ENCODE peak calls at places on chromosome 2, in ten cellular contexts. X is cardiac muscle cell, L is HCT116, Z is Calu3, Y is AG04450, P is dorsolateral prefrontal cortex, I is tibial artery, A is fibroblast of pulmonary artery, H is AG10803, N is thoracic aorta. T is an unnamed sample.

GRCh38 chr2:58798787-58799186 is 557.7 kb upstream of the FANCL start:
- DNase-seq in X (no peak), L (no peak), Z (no peak), Y (no peak), P (no peak), I (no peak), A (no peak), H (no peak), N (no peak), T (no peak)

GRCh38 chr2:45567288-45567963 is 43.6 kb downstream of the SRBD1 start:
- DNase-seq in X (no peak), L (no peak), Z (no peak), Y (no peak), P (no peak), I (no peak), A (no peak), H (no peak), N (no peak), T (no peak)

GRCh38 chr2:37711831-37712230 is 40.4 kb upstream of the CDC42EP3 start:
- DNase-seq in X (no peak), L (no peak), Z (no peak), Y (no peak), P (no peak), I (no peak), A (peak), H (peak), N (no peak), T (no peak)

GRCh38 chr2:240199133-240199870 is 58.8 kb upstream of the OTOS start:
- DNase-seq in X (no peak), L (no peak), Z (no peak), Y (no peak), P (no peak), I (peak), A (no peak), H (no peak), N (no peak), T (no peak)

GRCh38 chr2:127188797-127189196 is 31.3 kb downstream of the CYP27C1 start:
- DNase-seq in X (no peak), L (no peak), Z (no peak), Y (no peak), P (no peak), I (no peak), A (no peak), H (no peak), N (no peak), T (no peak)

GRCh38 chr2:20877944-20878343 is 55.0 kb upstream of the LDAH start:
- DNase-seq in X (no peak), L (no peak), Z (no peak), Y (no peak), P (no peak), I (no peak), A (peak), H (no peak), N (no peak), T (no peak)

GRCh38 chr2:99680946-99681345 is 191.1 kb upstream of the REV1 start:
- DNase-seq in X (no peak), L (no peak), Z (no peak), Y (no peak), P (no peak), I (no peak), A (no peak), H (peak), N (no peak), T (no peak)

GRCh38 chr2:98601532-98602132 is 6.7 kb downstream of the COA5 start:
- DNase-seq in X (peak), L (peak), Z (peak), Y (no peak), P (no peak), I (no peak), A (peak), H (peak), N (no peak), T (peak)

GRCh38 chr2:81481242-81481993 is 1176.9 kb upstream of the LRRTM1 start:
- DNase-seq in X (no peak), L (no peak), Z (no peak), Y (peak), P (no peak), I (no peak), A (no peak), H (no peak), N (no peak), T (no peak)

GRCh38 chr2:208820289-208820688 is 413.7 kb downstream of the PTH2R start:
- DNase-seq in X (peak), L (peak), Z (no peak), Y (no peak), P (no peak), I (no peak), A (no peak), H (no peak), N (no peak), T (no peak)

GRCh38 chr2:111159640-111160039 is 38.9 kb downstream of the BCL2L11 start:
- DNase-seq in X (no peak), L (no peak), Z (no peak), Y (no peak), P (no peak), I (no peak), A (no peak), H (peak), N (no peak), T (no peak)

GRCh38 chr2:237510502-237511217 is 23.6 kb downstream of the MLPH start:
- DNase-seq in X (peak), L (no peak), Z (no peak), Y (no peak), P (no peak), I (no peak), A (no peak), H (no peak), N (no peak), T (no peak)

GRCh38 chr2:62661263-62661635 is 44.3 kb upstream of the EHBP1 start:
- DNase-seq in X (no peak), L (no peak), Z (no peak), Y (no peak), P (no peak), I (no peak), A (no peak), H (no peak), N (no peak), T (no peak)

GRCh38 chr2:219081701-219082331 is 21.1 kb upstream of the IHH start:
- DNase-seq in X (no peak), L (no peak), Z (no peak), Y (no peak), P (no peak), I (no peak), A (no peak), H (no peak), N (no peak), T (no peak)

GRCh38 chr2:157052685-157053224 is 204.8 kb upstream of the GALNT5 start:
- DNase-seq in X (no peak), L (peak), Z (peak), Y (peak), P (no peak), I (no peak), A (peak), H (peak), N (no peak), T (no peak)

GRCh38 chr2:204909791-204910190 is 364.5 kb downstream of the PARD3B start:
- DNase-seq in X (no peak), L (no peak), Z (no peak), Y (no peak), P (no peak), I (no peak), A (no peak), H (peak), N (no peak), T (no peak)

GRCh38 chr2:28406276-28407096 is 13.8 kb downstream of the FOSL2 start:
- DNase-seq in X (no peak), L (no peak), Z (peak), Y (no peak), P (no peak), I (no peak), A (peak), H (peak), N (no peak), T (no peak)

GRCh38 chr2:168758970-168759820 is 43.2 kb upstream of the NOSTRIN start:
- DNase-seq in X (peak), L (peak), Z (peak), Y (peak), P (no peak), I (no peak), A (peak), H (peak), N (no peak), T (peak)

GRCh38 chr2:27353762-27354596 is 2.6 kb downstream of the GTF3C2 start:
- DNase-seq in X (no peak), L (no peak), Z (no peak), Y (no peak), P (no peak), I (no peak), A (no peak), H (peak), N (no peak), T (no peak)

GRCh38 chr2:47072018-47072691 is 83.0 kb downstream of the STPG4 start:
- DNase-seq in X (no peak), L (no peak), Z (no peak), Y (no peak), P (peak), I (peak), A (peak), H (peak), N (peak), T (no peak)

GRCh38 chr2:239298126-239298804 is 102.6 kb downstream of the HDAC4 start:
- DNase-seq in X (no peak), L (no peak), Z (no peak), Y (no peak), P (peak), I (peak), A (no peak), H (no peak), N (no peak), T (no peak)

GRCh38 chr2:98468621-98469236 is 24.1 kb downstream of the INPP4A start:
- DNase-seq in X (no peak), L (no peak), Z (no peak), Y (no peak), P (peak), I (no peak), A (peak), H (no peak), N (no peak), T (no peak)

GRCh38 chr2:132670104-132670960 is at the start of gene LYPD1:
- DNase-seq in X (peak), L (no peak), Z (peak), Y (no peak), P (peak), I (no peak), A (no peak), H (no peak), N (no peak), T (no peak)

GRCh38 chr2:61423714-61424113 is 47.2 kb downstream of the USP34 start:
- DNase-seq in X (no peak), L (no peak), Z (no peak), Y (no peak), P (no peak), I (no peak), A (peak), H (no peak), N (no peak), T (no peak)

DNA sequence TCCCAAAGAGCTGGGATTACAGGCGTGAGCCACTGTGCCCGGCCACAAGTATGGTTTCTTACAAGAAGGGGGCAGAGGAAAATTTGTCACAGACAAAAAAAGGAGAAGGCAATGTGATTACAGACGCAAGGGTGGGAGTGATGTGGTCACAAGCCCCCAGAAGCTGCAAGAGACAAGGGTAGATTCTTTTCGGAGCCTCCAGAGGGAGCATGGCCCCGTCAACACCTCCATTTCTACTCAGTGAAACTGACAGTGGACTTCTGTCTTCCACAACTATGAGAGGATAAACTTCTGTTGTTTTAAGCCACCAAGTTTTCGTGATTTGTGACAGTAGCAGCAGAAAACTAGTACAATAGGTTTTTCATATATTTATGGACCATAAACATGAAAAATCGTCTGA is 2.1 kb upstream of the TCF7L1 start:
- DNase-seq in X (peak), L (no peak), Z (no peak), Y (no peak), P (no peak), I (no peak), A (peak), H (peak), N (no peak), T (no peak)
- TF ChIP-seq CTCF in X (peak), L (peak), Z (no peak), Y (peak), P (peak), I (peak), A (peak), H (peak), N (peak), T (no peak)

GRCh38 chr2:225994748-225995405 is 595.4 kb downstream of the NYAP2 start:
- DNase-seq in X (no peak), L (no peak), Z (no peak), Y (no peak), P (no peak), I (no peak), A (peak), H (peak), N (no peak), T (no peak)
- TF ChIP-seq CTCF in X (no peak), L (no peak), Z (no peak), Y (no peak), P (no peak), I (no peak), A (no peak), H (no peak), N (no peak), T (no peak)

DNA sequence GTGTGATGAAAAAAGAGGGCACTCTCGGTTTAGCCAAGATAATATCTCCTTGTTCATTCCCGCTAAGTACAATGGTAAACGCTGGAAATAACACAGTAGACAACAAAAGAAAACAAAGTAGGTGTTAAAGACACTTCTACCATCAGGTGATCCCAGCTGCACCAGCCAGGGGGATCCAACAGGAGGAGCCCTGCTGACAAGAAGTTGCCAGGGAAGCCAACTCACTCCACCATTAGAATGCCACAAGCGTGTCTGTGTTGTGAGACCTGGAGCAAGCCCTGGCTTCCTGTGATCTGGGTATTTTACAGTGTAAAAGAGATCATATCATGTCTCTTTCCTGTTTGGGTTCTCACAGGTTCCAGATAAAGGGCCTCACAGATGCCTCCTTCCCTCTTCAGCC is 117.0 kb downstream of the GRB14 start:
- DNase-seq in X (no peak), L (no peak), Z (peak), Y (no peak), P (no peak), I (no peak), A (no peak), H (peak), N (no peak), T (no peak)
- TF ChIP-seq CTCF in X (peak), L (peak), Z (peak), Y (peak), P (no peak), I (no peak), A (no peak), H (peak), N (no peak), T (no peak)

DNA sequence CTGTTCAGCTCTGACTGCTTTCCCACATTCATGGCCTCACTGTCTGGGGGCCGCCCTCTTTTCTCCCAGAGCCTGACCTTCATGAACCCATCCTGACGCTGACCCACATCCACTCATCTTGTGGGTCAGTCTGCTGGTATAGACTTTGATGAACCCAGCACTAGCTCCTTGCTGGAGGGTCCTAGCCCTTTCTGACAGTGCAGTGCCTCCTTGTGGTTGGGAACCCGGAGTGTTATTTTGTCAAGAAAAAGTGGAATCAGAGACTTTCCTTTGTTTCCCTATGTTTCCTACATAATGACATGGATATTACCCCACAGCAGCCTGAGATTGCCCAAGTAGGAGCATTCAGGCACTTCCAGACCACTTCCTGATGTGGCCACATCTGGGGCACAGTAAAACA is 19.3 kb upstream of the OSR1 start:
- DNase-seq in X (no peak), L (no peak), Z (no peak), Y (no peak), P (no peak), I (no peak), A (no peak), H (no peak), N (no peak), T (no peak)
- TF ChIP-seq CTCF in X (no peak), L (peak), Z (no peak), Y (no peak), P (no peak), I (no peak), A (no peak), H (no peak), N (no peak), T (no peak)

GRCh38 chr2:222903234-222904220 is 42.7 kb downstream of the ACSL3 start:
- DNase-seq in X (peak), L (no peak), Z (peak), Y (no peak), P (no peak), I (peak), A (peak), H (peak), N (no peak), T (peak)
- TF ChIP-seq CTCF in X (peak), L (peak), Z (peak), Y (peak), P (peak), I (peak), A (peak), H (peak), N (peak), T (peak)

GRCh38 chr2:43278683-43279220 is 52.3 kb upstream of the ZFP36L2 start:
- DNase-seq in X (no peak), L (no peak), Z (no peak), Y (no peak), P (no peak), I (no peak), A (no peak), H (no peak), N (no peak), T (no peak)

GRCh38 chr2:43276517-43276931 is 50.1 kb upstream of the ZFP36L2 start:
- DNase-seq in X (no peak), L (no peak), Z (no peak), Y (no peak), P (no peak), I (no peak), A (no peak), H (no peak), N (no peak), T (no peak)

GRCh38 chr2:43276962-43277383 is 50.6 kb upstream of the ZFP36L2 start:
- DNase-seq in X (no peak), L (no peak), Z (peak), Y (no peak), P (no peak), I (peak), A (no peak), H (no peak), N (no peak), T (no peak)

GRCh38 chr2:43280994-43281393 is 54.6 kb upstream of the ZFP36L2 start:
- DNase-seq in X (no peak), L (no peak), Z (no peak), Y (no peak), P (no peak), I (no peak), A (no peak), H (no peak), N (no peak), T (no peak)

DNA sequence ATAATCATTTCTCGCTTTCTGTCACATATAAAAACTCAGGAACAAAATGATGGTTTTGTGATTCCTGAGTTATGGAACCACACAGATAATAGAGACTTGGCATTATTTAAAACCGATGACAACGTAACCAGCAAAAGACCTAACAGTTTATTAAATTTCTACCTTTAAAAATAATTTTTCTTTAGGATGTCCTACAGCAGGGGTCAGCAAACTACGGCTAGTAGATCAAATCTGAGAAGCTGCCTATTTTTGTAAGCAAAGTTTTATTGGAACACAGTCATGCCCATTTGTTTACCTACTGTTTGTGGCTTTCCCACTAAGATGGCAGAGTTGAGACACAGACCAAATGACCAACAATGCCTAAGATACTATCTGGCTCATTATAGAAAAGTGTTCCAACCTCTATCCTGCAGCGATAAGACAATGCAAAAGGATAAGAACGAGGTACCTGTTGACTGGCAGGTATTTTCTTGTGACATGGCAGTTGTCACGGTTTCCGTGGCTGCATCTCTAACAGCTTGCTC is 53.0 kb upstream of the ZFP36L2 start:
- DNase-seq in X (no peak), L (no peak), Z (no peak), Y (no peak), P (no peak), I (no peak), A (no peak), H (no peak), N (no peak), T (no peak)
- TF ChIP-seq CTCF in X (no peak), L (no peak), Z (no peak), Y (no peak), P (no peak), I (no peak), A (no peak), H (no peak), N (no peak), T (no peak)

GRCh38 chr2:119431976-119432881 is 575 bp downstream of the TMEM37 start:
- DNase-seq in X (no peak), L (no peak), Z (no peak), Y (no peak), P (no peak), I (no peak), A (peak), H (peak), N (no peak), T (no peak)
- TF ChIP-seq CTCF in X (no peak), L (no peak), Z (no peak), Y (no peak), P (no peak), I (no peak), A (no peak), H (no peak), N (no peak), T (no peak)

GRCh38 chr2:191539068-191539467 is 138.9 kb upstream of the NABP1 start:
- DNase-seq in X (peak), L (peak), Z (peak), Y (no peak), P (no peak), I (no peak), A (peak), H (peak), N (no peak), T (no peak)
- TF ChIP-seq CTCF in X (peak), L (peak), Z (peak), Y (peak), P (peak), I (peak), A (peak), H (peak), N (no peak), T (peak)

GRCh38 chr2:211216221-211216620 is 659.8 kb downstream of the CPS1 start:
- DNase-seq in X (peak), L (no peak), Z (peak), Y (no peak), P (no peak), I (no peak), A (peak), H (no peak), N (no peak), T (no peak)
- TF ChIP-seq CTCF in X (no peak), L (peak), Z (peak), Y (no peak), P (peak), I (no peak), A (peak), H (no peak), N (no peak), T (no peak)

GRCh38 chr2:7031424-7032245 is 114.4 kb downstream of the RNF144A start:
- DNase-seq in X (no peak), L (peak), Z (peak), Y (no peak), P (no peak), I (no peak), A (peak), H (no peak), N (no peak), T (no peak)
- TF ChIP-seq CTCF in X (no peak), L (no peak), Z (peak), Y (no peak), P (no peak), I (no peak), A (no peak), H (no peak), N (no peak), T (no peak)